ENCODE peak calls at places on chromosome X, in six cellular contexts. D, J, Y, A, Z and O are unnamed samples.

GRCh38 chrX:153561337-153561736 is 37.6 kb downstream of the CCNQ start:
- DNase-seq in Z (no peak), D (no peak), A (no peak), J (no peak), Y (no peak), O (no peak)

GRCh38 chrX:11346283-11346682 is 53.1 kb downstream of the AMELX start:
- DNase-seq in D (no peak), Y (no peak), J (no peak), A (no peak), Z (no peak), O (no peak)

GRCh38 chrX:10103023-10103422 is 53.8 kb upstream of the CLCN4 start:
- DNase-seq in Y (no peak), Z (no peak), A (no peak), J (no peak), D (no peak), O (no peak)

GRCh38 chrX:154384284-154384892 is 5.3 kb downstream of the EMD start:
- DNase-seq in Y (no peak), J (no peak), A (no peak), Z (no peak), D (peak; percentile 32), O (no peak)

GRCh38 chrX:43566170-43566569 is 89.9 kb upstream of the MAOA start:
- DNase-seq in D (no peak), J (no peak), A (no peak), Y (no peak), Z (no peak), O (no peak)

GRCh38 chrX:154349359-154349935 is 25.0 kb downstream of the FLNA start:
- DNase-seq in A (no peak), D (no peak), Z (no peak), J (no peak), Y (no peak), O (no peak)

GRCh38 chrX:138026211-138026610 is 460.3 kb downstream of the ZIC3 start:
- DNase-seq in J (peak; percentile 1), Y (no peak), Z (no peak), D (no peak), A (no peak), O (no peak)

GRCh38 chrX:100648601-100649417 is 4.8 kb downstream of the SRPX2 start:
- DNase-seq in A (peak; percentile 21), Z (peak; percentile 50), D (peak; percentile 45), Y (no peak), J (peak; percentile 85), O (no peak)

GRCh38 chrX:46311581-46312120 is 233.6 kb downstream of the ZNF674 start:
- DNase-seq in Y (no peak), J (no peak), A (no peak), D (no peak), Z (no peak), O (no peak)

GRCh38 chrX:120736989-120737388 is 107.1 kb upstream of the C1GALT1C1 start:
- DNase-seq in J (no peak), D (no peak), Y (no peak), A (no peak), Z (no peak), O (no peak)

GRCh38 chrX:45767021-45767491 is 566.4 kb upstream of the DIPK2B start:
- DNase-seq in A (no peak), J (peak; percentile 50), D (no peak), Z (no peak), Y (no peak), O (no peak)

DNA sequence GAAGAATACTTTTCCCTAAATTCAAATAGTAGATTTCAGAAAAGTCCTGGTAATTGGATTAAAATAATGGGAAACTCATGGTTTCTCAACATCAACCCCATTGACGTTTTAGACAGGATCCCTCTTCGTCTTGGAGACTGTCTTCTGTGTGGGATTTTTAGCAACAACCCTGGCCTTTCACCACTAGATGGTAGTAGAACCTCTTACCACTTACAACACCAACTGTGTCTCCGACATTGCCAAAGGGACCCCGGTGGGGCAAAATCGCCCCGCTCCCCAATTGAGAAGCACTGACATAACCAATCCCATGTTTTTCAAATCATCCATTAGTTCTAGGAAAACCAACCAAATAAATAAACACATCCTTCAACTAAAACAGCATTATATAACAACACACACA is 16.9 kb upstream of the ANOS1 start:
- DNase-seq in A (no peak), Y (no peak), J (peak; percentile 54), Z (no peak), D (peak; percentile 43), O (no peak)
- H3K27me3 ChIP-seq in A (no peaks in the 10 kb centered on the region), Y (no peaks in the 10 kb centered on the region), J (no peaks in the 10 kb centered on the region), Z (no peaks in the 10 kb centered on the region), D (no peaks in the 10 kb centered on the region), O (no peaks in the 10 kb centered on the region)

DNA sequence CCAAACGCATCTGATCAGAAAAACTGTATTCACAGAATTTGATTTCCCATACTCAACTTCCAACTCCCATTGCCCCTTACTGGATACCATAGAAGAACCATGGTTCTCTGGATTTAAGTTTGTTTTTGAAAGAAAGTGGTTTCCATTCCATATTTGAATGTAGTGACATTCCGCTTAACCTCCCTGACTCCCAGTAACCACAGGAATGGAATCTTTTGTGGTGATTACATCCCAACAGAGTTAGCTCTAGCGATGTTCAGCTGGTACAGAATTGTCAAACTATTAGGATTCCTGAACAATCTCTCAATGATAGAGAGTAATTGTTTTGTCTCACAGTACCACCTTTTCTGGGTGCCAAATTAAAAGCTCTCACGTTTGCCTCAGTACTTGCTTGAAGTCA is 1.7 kb downstream of the NUDT10 start:
- DNase-seq in A (no peak), Y (no peak), Z (no peak), D (no peak), J (peak; percentile 3), O (no peak)
- H3K27me3 ChIP-seq in A (no peaks in the 10 kb centered on the region), Y (no peaks in the 10 kb centered on the region), Z (peaks cover 3% of the 10 kb centered on the region), D (no peaks in the 10 kb centered on the region), J (no peaks in the 10 kb centered on the region), O (no peaks in the 10 kb centered on the region)

GRCh38 chrX:133568109-133568508 is 152.8 kb upstream of the GPC4 start:
- DNase-seq in J (no peak), D (no peak), Y (no peak), Z (no peak), A (no peak), O (no peak)
- H3K27me3 ChIP-seq in J (no peaks in the 10 kb centered on the region), D (no peaks in the 10 kb centered on the region), Y (no peaks in the 10 kb centered on the region), Z (no peaks in the 10 kb centered on the region), A (no peaks in the 10 kb centered on the region), O (no peaks in the 10 kb centered on the region)

DNA sequence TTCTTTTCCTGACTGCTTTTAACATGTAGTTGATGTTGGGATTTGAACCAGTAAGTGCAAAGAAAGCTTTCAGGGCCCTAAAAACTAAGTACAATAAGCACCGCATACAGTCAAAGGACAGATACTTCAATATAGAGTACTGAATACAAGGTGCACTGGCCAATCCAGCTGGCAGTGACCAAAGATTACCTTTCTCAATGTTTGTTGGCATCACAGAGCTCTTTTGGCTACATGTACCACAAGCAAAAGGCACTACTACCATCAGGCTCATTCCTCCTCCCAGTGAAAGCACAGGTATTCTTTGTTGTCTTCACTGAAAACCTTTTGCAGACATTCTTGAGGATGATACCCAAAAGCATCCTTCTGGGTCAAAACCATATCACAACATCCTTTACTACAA is 65.2 kb upstream of the ZCCHC13 start:
- DNase-seq in Z (no peak), D (no peak), A (no peak), J (no peak), Y (no peak), O (no peak)
- H3K27me3 ChIP-seq in Z (no peaks in the 10 kb centered on the region), D (no peaks in the 10 kb centered on the region), A (no peaks in the 10 kb centered on the region), J (no peaks in the 10 kb centered on the region), Y (no peaks in the 10 kb centered on the region), O (no peaks in the 10 kb centered on the region)